ENCODE peak calls at places on chromosomes 13 and 19, in five cellular contexts. T, V, A, G and U are unnamed samples.

GRCh38 chr13:42794572-42795275 is 13.3 kb downstream of the FAM216B start:
- DNase-seq in V (no peak), T (no peak), G (no peak), A (no peak), U (no peak)

GRCh38 chr19:48283908-48284307 is 14.0 kb downstream of the ZNF114 start:
- DNase-seq in V (peak), T (no peak), G (no peak), A (no peak), U (no peak)

GRCh38 chr19:17394891-17395415 is 957 bp upstream of the CCDC194 start:
- DNase-seq in V (no peak), T (peak), G (peak), A (peak), U (peak)

GRCh38 chr19:1211494-1212234 is 6.1 kb downstream of the STK11 start:
- DNase-seq in V (no peak), G (no peak), T (no peak), A (peak), U (no peak)

GRCh38 chr13:20126460-20127262 is 34.2 kb downstream of the GJA3 start:
- DNase-seq in A (no peak), V (no peak), G (no peak), T (no peak), U (no peak)

GRCh38 chr19:47781590-47782318 is 3.3 kb downstream of the SELENOW start:
- DNase-seq in T (no peak), A (no peak), G (no peak), V (peak), U (no peak)

GRCh38 chr19:28023064-28023463 is 1189.9 kb downstream of the UQCRFS1 start:
- DNase-seq in V (no peak), G (no peak), T (no peak), A (no peak), U (no peak)

GRCh38 chr13:21934309-21934708 is 263.4 kb downstream of the FGF9 start:
- DNase-seq in A (no peak), G (no peak), V (no peak), T (no peak), U (no peak)

GRCh38 chr19:41993612-41994483 is at the start of gene ATP1A3:
- DNase-seq in A (peak), V (peak), G (peak), T (peak), U (peak)

GRCh38 chr13:62320129-62320724 is 904.6 kb upstream of the PCDH20 start:
- DNase-seq in A (no peak), G (no peak), V (peak), T (peak), U (peak)

GRCh38 chr19:927044-927706 is 1.3 kb downstream of the ARID3A start:
- DNase-seq in T (no peak), V (no peak), G (no peak), A (peak), U (no peak)